ENCODE peak calls at places on chromosome 22, in four cellular contexts. O, D, L and N are unnamed samples.

GRCh38 chr22:30969532-30970355 is 679 bp downstream of the TUG1 start:
- DNase-seq in O (no peak), D (no peak), L (no peak), N (no peak)

GRCh38 chr22:20299736-20300136 is 20.1 kb downstream of the DGCR6L start:
- DNase-seq in O (no peak), D (peak), L (no peak), N (no peak)

GRCh38 chr22:49549851-49550430 is 277.7 kb downstream of the BRD1 start:
- DNase-seq in O (no peak), D (no peak), L (no peak), N (peak)

GRCh38 chr22:41863472-41863871 is 30.6 kb downstream of the SREBF2 start:
- DNase-seq in O (no peak), D (no peak), L (no peak), N (no peak)

GRCh38 chr22:40967120-40967760 is 16.1 kb downstream of the RBX1 start:
- DNase-seq in O (no peak), D (no peak), L (no peak), N (no peak)

GRCh38 chr22:35622132-35622913 is 5.2 kb upstream of the MB start:
- DNase-seq in O (no peak), D (no peak), L (no peak), N (peak)

GRCh38 chr22:39327995-39328754 is 8.8 kb upstream of the RPL3 start:
- DNase-seq in O (no peak), D (no peak), L (no peak), N (no peak)

GRCh38 chr22:49244466-49245420 is 582.9 kb downstream of the BRD1 start:
- DNase-seq in O (no peak), D (no peak), L (no peak), N (peak)

GRCh38 chr22:24585927-24586546 is 6.8 kb downstream of the LRRC75B start:
- DNase-seq in O (no peak), D (no peak), L (no peak), N (no peak)

GRCh38 chr22:29030016-29030617 is 31.5 kb downstream of the C22orf31 start:
- DNase-seq in O (no peak), D (no peak), L (no peak), N (no peak)

GRCh38 chr22:37369536-37369935 is 57.7 kb downstream of the ELFN2 start:
- DNase-seq in O (no peak), D (no peak), L (no peak), N (no peak)

GRCh38 chr22:39776295-39776694 is 117.3 kb downstream of the ENTHD1 start:
- DNase-seq in O (no peak), D (no peak), L (no peak), N (no peak)

GRCh38 chr22:24432059-24432853 is 4.9 kb downstream of the ADORA2A start:
- DNase-seq in O (no peak), D (no peak), L (no peak), N (no peak)

GRCh38 chr22:31176923-31177322 is 16.9 kb downstream of the RNF185 start:
- DNase-seq in O (no peak), D (no peak), L (no peak), N (no peak)

GRCh38 chr22:35380013-35380412 is 883 bp upstream of the HMOX1 start:
- DNase-seq in O (no peak), D (no peak), L (no peak), N (no peak)

GRCh38 chr22:41984006-41984405 is 14.6 kb upstream of the WBP2NL start:
- DNase-seq in O (no peak), D (no peak), L (no peak), N (no peak)

GRCh38 chr22:22720201-22720723 is 75.8 kb downstream of the GGTLC2 start:
- DNase-seq in O (no peak), D (peak), L (no peak), N (no peak)

GRCh38 chr22:20395181-20395896 is 1.4 kb downstream of the ZNF74 start:
- DNase-seq in O (no peak), D (no peak), L (no peak), N (no peak)

GRCh38 chr22:29213481-29213880 is 7.8 kb downstream of the EMID1 start:
- DNase-seq in O (no peak), D (no peak), L (no peak), N (no peak)

GRCh38 chr22:42170946-42171345 is 40.3 kb upstream of the CYP2D6 start:
- DNase-seq in O (no peak), D (no peak), L (no peak), N (no peak)

GRCh38 chr22:38707346-38707745 is 1.6 kb downstream of the GTPBP1 start:
- DNase-seq in O (no peak), D (no peak), L (no peak), N (no peak)

GRCh38 chr22:44931766-44932165 is 78.0 kb downstream of the PHF21B start:
- DNase-seq in O (no peak), D (no peak), L (no peak), N (no peak)

GRCh38 chr22:37126882-37127281 is 17.4 kb upstream of the TMPRSS6 start:
- DNase-seq in O (no peak), D (no peak), L (no peak), N (no peak)

GRCh38 chr22:48161354-48161753 is 1398.9 kb downstream of the TBC1D22A start:
- DNase-seq in O (no peak), D (no peak), L (no peak), N (no peak)

GRCh38 chr22:24326266-24326665 is 55.6 kb downstream of the SPECC1L start:
- DNase-seq in O (no peak), D (no peak), L (no peak), N (no peak)

GRCh38 chr22:20979243-20979809 is 2.8 kb upstream of the LZTR1 start:
- DNase-seq in O (no peak), D (peak), L (no peak), N (peak)

GRCh38 chr22:32910358-32910757 is 108.9 kb downstream of the TIMP3 start:
- DNase-seq in O (no peak), D (no peak), L (no peak), N (no peak)

GRCh38 chr22:19788661-19789225 is 28.2 kb downstream of the TBX1 start:
- DNase-seq in O (no peak), D (no peak), L (peak), N (no peak)

GRCh38 chr22:30186048-30186447 is 60.5 kb downstream of the LIF start:
- DNase-seq in O (no peak), D (no peak), L (no peak), N (no peak)

GRCh38 chr22:37173709-37174108 is 14.3 kb downstream of the C1QTNF6 start:
- DNase-seq in O (no peak), D (no peak), L (peak), N (no peak)